ENCODE peak calls at places on chromosomes 4 and X, in nine cellular contexts. Y is H9, T is left ventricle myocardium superior, A is thyroid gland, S is PC-9, F is NCI-H1105, I is COR-L47, Q is activated gamma-delta T cell, J is heart right ventricle. L is an unnamed sample.

GRCh38 chr4:56909083-56909981 is 1.6 kb downstream of the REST start:
- DNase-seq in Y (peak), T (peak), A (peak), S (no peak), F (peak), I (no peak), Q (peak), J (no peak), L (peak)

GRCh38 chr4:105527081-105527480 is 25.3 kb upstream of the ARHGEF38 start:
- DNase-seq in Y (peak), T (no peak), A (no peak), S (no peak), F (no peak), I (no peak), Q (no peak), J (no peak), L (no peak)

GRCh38 chrX:30027636-30028035 is 187.7 kb upstream of the MAGEB2 start:
- DNase-seq in Y (no peak), T (no peak), A (no peak), S (no peak), F (no peak), I (no peak), Q (no peak), J (no peak), L (no peak)

GRCh38 chrX:107851215-107851614 is 25.5 kb downstream of the MID2 start:
- DNase-seq in Y (no peak), T (no peak), A (no peak), S (no peak), F (no peak), I (no peak), Q (no peak), J (no peak), L (no peak)

GRCh38 chrX:67607436-67607835 is 63.6 kb downstream of the AR start:
- DNase-seq in Y (no peak), T (no peak), A (no peak), S (no peak), F (no peak), I (no peak), Q (no peak), J (no peak), L (no peak)

GRCh38 chrX:3461824-3462508 is 115.5 kb upstream of the MXRA5 start:
- DNase-seq in Y (no peak), T (no peak), A (no peak), S (no peak), F (no peak), I (no peak), Q (no peak), J (no peak), L (no peak)

GRCh38 chrX:79366888-79367749 is at the start of gene ITM2A:
- DNase-seq in Y (peak), T (peak), A (peak), S (no peak), F (no peak), I (no peak), Q (peak), J (peak), L (peak)

GRCh38 chr4:7816771-7817170 is 122.9 kb downstream of the AFAP1 start:
- DNase-seq in Y (no peak), T (no peak), A (no peak), S (no peak), F (no peak), I (no peak), Q (no peak), J (no peak), L (no peak)

GRCh38 chr4:162685401-162685800 is 481.3 kb downstream of the NAF1 start:
- DNase-seq in Y (no peak), T (no peak), A (no peak), S (no peak), F (no peak), I (no peak), Q (no peak), J (no peak), L (no peak)

GRCh38 chr4:2794707-2795557 is 2.0 kb downstream of the SH3BP2 start:
- DNase-seq in Y (no peak), T (peak), A (peak), S (no peak), F (no peak), I (no peak), Q (no peak), J (peak), L (peak)

GRCh38 chrX:139120760-139121159 is 409.2 kb upstream of the FGF13 start:
- DNase-seq in Y (no peak), T (no peak), A (no peak), S (peak), F (no peak), I (no peak), Q (no peak), J (no peak), L (no peak)

GRCh38 chr4:74431113-74431826 is 13.7 kb upstream of the AREG start:
- DNase-seq in Y (no peak), T (no peak), A (no peak), S (no peak), F (no peak), I (no peak), Q (no peak), J (no peak), L (no peak)

GRCh38 chr4:158008551-158009218 is 164.1 kb downstream of the GASK1B start:
- DNase-seq in Y (no peak), T (no peak), A (no peak), S (no peak), F (no peak), I (no peak), Q (no peak), J (no peak), L (no peak)

GRCh38 chr4:37865450-37865849 is 25.4 kb upstream of the TBC1D1 start:
- DNase-seq in Y (no peak), T (no peak), A (no peak), S (no peak), F (no peak), I (no peak), Q (no peak), J (no peak), L (no peak)

GRCh38 chrX:9610774-9611392 is 146.0 kb downstream of the TBL1X start:
- DNase-seq in Y (no peak), T (no peak), A (no peak), S (no peak), F (no peak), I (no peak), Q (no peak), J (no peak), L (no peak)

GRCh38 chr4:89303177-89303576 is 4.4 kb downstream of the GPRIN3 start:
- DNase-seq in Y (no peak), T (peak), A (no peak), S (no peak), F (no peak), I (no peak), Q (no peak), J (no peak), L (no peak)

GRCh38 chr4:153159728-153160221 is 44.5 kb upstream of the TRIM2 start:
- DNase-seq in Y (no peak), T (no peak), A (no peak), S (no peak), F (no peak), I (no peak), Q (no peak), J (no peak), L (no peak)

GRCh38 chr4:79272761-79273160 is 53.1 kb downstream of the NAA11 start:
- DNase-seq in Y (no peak), T (no peak), A (no peak), S (no peak), F (no peak), I (no peak), Q (no peak), J (no peak), L (no peak)

GRCh38 chrX:23901805-23902204 is 5.9 kb downstream of the APOO start:
- DNase-seq in Y (peak), T (no peak), A (peak), S (peak), F (peak), I (peak), Q (no peak), J (no peak), L (peak)

L was measured in ecto neural progenitor cell.